ENCODE peak calls at places on chromosomes 12 and 14, in seven cellular contexts. One of them, this sample, is unnamed.

GRCh38 chr12:13024151-13024946 is 19.8 kb upstream of the FAM234B start:
- DNase-seq in amniotic stem cell: peak; percentile 49
- DNase-seq in ovary: no peak
- DNase-seq in iris pigment epithelial cell: peak; percentile 81
- DNase-seq in right atrium auricular region: peak; percentile 68
- DNase-seq in hippocampal formation: no peak
- DNase-seq in HEK293T: no peak
- DNase-seq in this sample: peak; percentile 59

GRCh38 chr14:67618617-67619063 is 1.1 kb upstream of the ARG2 start:
- DNase-seq in amniotic stem cell: peak; percentile 55
- DNase-seq in iris pigment epithelial cell: peak; percentile 83
- DNase-seq in ovary: no peak
- DNase-seq in HEK293T: peak; percentile 49
- DNase-seq in right atrium auricular region: no peak
- DNase-seq in hippocampal formation: peak; percentile 66
- DNase-seq in this sample: peak; percentile 80

GRCh38 chr12:51788876-51789275 is 59.6 kb downstream of the FIGNL2 start:
- DNase-seq in right atrium auricular region: no peak
- DNase-seq in hippocampal formation: no peak
- DNase-seq in amniotic stem cell: peak; percentile 26
- DNase-seq in HEK293T: no peak
- DNase-seq in iris pigment epithelial cell: peak; percentile 55
- DNase-seq in ovary: no peak
- DNase-seq in this sample: peak; percentile 68

GRCh38 chr12:19003987-19004619 is 125.4 kb upstream of the PLEKHA5 start:
- DNase-seq in amniotic stem cell: no peak
- DNase-seq in iris pigment epithelial cell: no peak
- DNase-seq in hippocampal formation: no peak
- DNase-seq in right atrium auricular region: no peak
- DNase-seq in HEK293T: no peak
- DNase-seq in ovary: no peak
- DNase-seq in this sample: no peak

GRCh38 chr14:74502236-74503019 is 8.9 kb downstream of the ISCA2 start:
- DNase-seq in right atrium auricular region: peak; percentile 47
- DNase-seq in hippocampal formation: peak; percentile 26
- DNase-seq in amniotic stem cell: no peak
- DNase-seq in HEK293T: peak; percentile 59
- DNase-seq in ovary: peak; percentile 44
- DNase-seq in iris pigment epithelial cell: peak; percentile 50
- DNase-seq in this sample: peak; percentile 50

GRCh38 chr14:70536830-70537229 is 2.0 kb upstream of the ADAM20 start:
- DNase-seq in ovary: no peak
- DNase-seq in right atrium auricular region: no peak
- DNase-seq in hippocampal formation: no peak
- DNase-seq in amniotic stem cell: no peak
- DNase-seq in HEK293T: no peak
- DNase-seq in iris pigment epithelial cell: no peak
- DNase-seq in this sample: no peak

GRCh38 chr12:15984097-15984800 is 73.1 kb downstream of the DERA start:
- DNase-seq in right atrium auricular region: no peak
- DNase-seq in HEK293T: no peak
- DNase-seq in amniotic stem cell: no peak
- DNase-seq in iris pigment epithelial cell: no peak
- DNase-seq in hippocampal formation: no peak
- DNase-seq in ovary: no peak
- DNase-seq in this sample: no peak

GRCh38 chr14:106395460-106396050 is 869.2 kb downstream of the TMEM121 start:
- DNase-seq in HEK293T: no peak
- DNase-seq in amniotic stem cell: no peak
- DNase-seq in ovary: no peak
- DNase-seq in hippocampal formation: no peak
- DNase-seq in iris pigment epithelial cell: no peak
- DNase-seq in right atrium auricular region: no peak
- DNase-seq in this sample: no peak

GRCh38 chr12:6146509-6146908 is 22.0 kb upstream of the VWF start:
- DNase-seq in iris pigment epithelial cell: no peak
- DNase-seq in HEK293T: no peak
- DNase-seq in right atrium auricular region: no peak
- DNase-seq in amniotic stem cell: no peak
- DNase-seq in hippocampal formation: no peak
- DNase-seq in ovary: no peak
- DNase-seq in this sample: no peak

GRCh38 chr14:55973285-55973800 is 144.9 kb upstream of the PELI2 start:
- DNase-seq in right atrium auricular region: no peak
- DNase-seq in hippocampal formation: no peak
- DNase-seq in ovary: no peak
- DNase-seq in iris pigment epithelial cell: no peak
- DNase-seq in HEK293T: no peak
- DNase-seq in amniotic stem cell: no peak
- DNase-seq in this sample: no peak

GRCh38 chr12:10783252-10783651 is 19.2 kb downstream of the TAS2R7 start:
- DNase-seq in hippocampal formation: no peak
- DNase-seq in ovary: no peak
- DNase-seq in iris pigment epithelial cell: peak; percentile 39
- DNase-seq in right atrium auricular region: no peak
- DNase-seq in HEK293T: no peak
- DNase-seq in amniotic stem cell: no peak
- DNase-seq in this sample: peak; percentile 2

GRCh38 chr12:24921251-24922038 is 27.5 kb downstream of the BCAT1 start:
- DNase-seq in amniotic stem cell: no peak
- DNase-seq in ovary: no peak
- DNase-seq in right atrium auricular region: no peak
- DNase-seq in HEK293T: no peak
- DNase-seq in iris pigment epithelial cell: peak; percentile 69
- DNase-seq in hippocampal formation: no peak
- DNase-seq in this sample: peak; percentile 48

GRCh38 chr12:107761502-107761904 is 566 bp upstream of the PRDM4 start:
- DNase-seq in HEK293T: peak; percentile 13
- DNase-seq in hippocampal formation: peak; percentile 15
- DNase-seq in iris pigment epithelial cell: no peak
- DNase-seq in ovary: no peak
- DNase-seq in right atrium auricular region: no peak
- DNase-seq in amniotic stem cell: no peak
- DNase-seq in this sample: no peak

This sample was measured in amniotic epithelial cell.